ENCODE peak calls at places on chromosomes 11 and 22, in nine cellular contexts. A, H, B, G, W, F, M, U and C are unnamed samples.

GRCh38 chr11:128936546-128937275 is 6.0 kb downstream of the TP53AIP1 start:
- DNase-seq in A (no peak), H (no peak), B (no peak), G (no peak), W (peak), F (no peak), M (no peak), U (peak), C (no peak)

GRCh38 chr11:2998073-2998850 is 6.1 kb upstream of the NAP1L4 start:
- DNase-seq in A (no peak), H (peak), B (no peak), G (no peak), W (no peak), F (no peak), M (no peak), U (no peak), C (peak)

GRCh38 chr11:44574620-44575287 is 9.3 kb downstream of the CD82 start:
- DNase-seq in A (no peak), H (no peak), B (peak), G (peak), W (no peak), F (no peak), M (peak), U (peak), C (peak)

GRCh38 chr11:30128269-30128932 is 102.4 kb upstream of the FSHB start:
- DNase-seq in A (no peak), H (no peak), B (peak), G (no peak), W (peak), F (peak), M (peak), U (peak), C (peak)

GRCh38 chr22:49528420-49528720 is 299.3 kb downstream of the BRD1 start:
- DNase-seq in A (no peak), H (no peak), B (no peak), G (no peak), W (no peak), F (no peak), M (no peak), U (no peak), C (no peak)

GRCh38 chr22:42799462-42800405 is 57.3 kb downstream of the ARFGAP3 start:
- DNase-seq in A (no peak), H (no peak), B (no peak), G (no peak), W (no peak), F (no peak), M (no peak), U (no peak), C (no peak)

GRCh38 chr11:113885897-113886296 is 10.5 kb upstream of the USP28 start:
- DNase-seq in A (no peak), H (no peak), B (no peak), G (no peak), W (no peak), F (no peak), M (no peak), U (no peak), C (no peak)

GRCh38 chr11:119181677-119182412 is 3.4 kb upstream of the NHERF4 start:
- DNase-seq in A (no peak), H (no peak), B (no peak), G (no peak), W (no peak), F (no peak), M (no peak), U (no peak), C (no peak)

GRCh38 chr11:2312232-2313042 is 10.6 kb downstream of the TSPAN32 start:
- DNase-seq in A (no peak), H (peak), B (no peak), G (no peak), W (no peak), F (peak), M (no peak), U (peak), C (no peak)

GRCh38 chr11:119251114-119251513 is 45.0 kb downstream of the CBL start:
- DNase-seq in A (no peak), H (no peak), B (no peak), G (no peak), W (no peak), F (no peak), M (no peak), U (no peak), C (no peak)

GRCh38 chr11:15327786-15328231 is 213.1 kb downstream of the INSC start:
- DNase-seq in A (peak), H (peak), B (peak), G (peak), W (peak), F (peak), M (peak), U (peak), C (peak)

GRCh38 chr22:44304354-44304753 is 8.4 kb downstream of the SHISAL1 start:
- DNase-seq in A (no peak), H (no peak), B (no peak), G (no peak), W (no peak), F (no peak), M (no peak), U (peak), C (no peak)

GRCh38 chr11:75376175-75376574 is 23.1 kb upstream of the RPS3 start:
- DNase-seq in A (no peak), H (no peak), B (no peak), G (no peak), W (no peak), F (no peak), M (no peak), U (no peak), C (no peak)

GRCh38 chr11:118430956-118431355 is 5.3 kb upstream of the KMT2A start:
- DNase-seq in A (no peak), H (no peak), B (no peak), G (no peak), W (no peak), F (no peak), M (no peak), U (no peak), C (no peak)

GRCh38 chr11:64348611-64349387 is 8.8 kb downstream of the CCDC88B start:
- DNase-seq in A (no peak), H (no peak), B (no peak), G (no peak), W (peak), F (no peak), M (no peak), U (no peak), C (no peak)

GRCh38 chr11:78698612-78699011 is 123.9 kb upstream of the NARS2 start:
- DNase-seq in A (no peak), H (no peak), B (no peak), G (no peak), W (no peak), F (peak), M (no peak), U (peak), C (no peak)

GRCh38 chr22:46443850-46444389 is 93.5 kb downstream of the CELSR1 start:
- DNase-seq in A (no peak), H (no peak), B (no peak), G (peak), W (peak), F (no peak), M (no peak), U (no peak), C (peak)

GRCh38 chr22:24063986-24064385 is 52.9 kb downstream of the CABIN1 start:
- DNase-seq in A (no peak), H (no peak), B (no peak), G (no peak), W (no peak), F (no peak), M (no peak), U (no peak), C (no peak)

GRCh38 chr11:68817554-68817953 is 24.2 kb downstream of the CPT1A start:
- DNase-seq in A (no peak), H (no peak), B (no peak), G (no peak), W (no peak), F (no peak), M (no peak), U (no peak), C (no peak)

GRCh38 chr11:45213316-45213665 is 66.9 kb downstream of the PRDM11 start:
- DNase-seq in A (no peak), H (no peak), B (no peak), G (no peak), W (no peak), F (no peak), M (no peak), U (no peak), C (no peak)

GRCh38 chr22:23822101-23822671 is 16.6 kb downstream of the DERL3 start:
- DNase-seq in A (no peak), H (no peak), B (no peak), G (no peak), W (no peak), F (no peak), M (no peak), U (no peak), C (no peak)

GRCh38 chr11:63277345-63277943 is 34.0 kb upstream of the SLC22A25 start:
- DNase-seq in A (no peak), H (no peak), B (peak), G (no peak), W (no peak), F (no peak), M (peak), U (no peak), C (no peak)
- TF ChIP-seq CTCF in A (no peak), H (peak), B (peak), G (no peak), W (no peak), F (no peak), M (no peak), U (no peak), C (peak)

DNA sequence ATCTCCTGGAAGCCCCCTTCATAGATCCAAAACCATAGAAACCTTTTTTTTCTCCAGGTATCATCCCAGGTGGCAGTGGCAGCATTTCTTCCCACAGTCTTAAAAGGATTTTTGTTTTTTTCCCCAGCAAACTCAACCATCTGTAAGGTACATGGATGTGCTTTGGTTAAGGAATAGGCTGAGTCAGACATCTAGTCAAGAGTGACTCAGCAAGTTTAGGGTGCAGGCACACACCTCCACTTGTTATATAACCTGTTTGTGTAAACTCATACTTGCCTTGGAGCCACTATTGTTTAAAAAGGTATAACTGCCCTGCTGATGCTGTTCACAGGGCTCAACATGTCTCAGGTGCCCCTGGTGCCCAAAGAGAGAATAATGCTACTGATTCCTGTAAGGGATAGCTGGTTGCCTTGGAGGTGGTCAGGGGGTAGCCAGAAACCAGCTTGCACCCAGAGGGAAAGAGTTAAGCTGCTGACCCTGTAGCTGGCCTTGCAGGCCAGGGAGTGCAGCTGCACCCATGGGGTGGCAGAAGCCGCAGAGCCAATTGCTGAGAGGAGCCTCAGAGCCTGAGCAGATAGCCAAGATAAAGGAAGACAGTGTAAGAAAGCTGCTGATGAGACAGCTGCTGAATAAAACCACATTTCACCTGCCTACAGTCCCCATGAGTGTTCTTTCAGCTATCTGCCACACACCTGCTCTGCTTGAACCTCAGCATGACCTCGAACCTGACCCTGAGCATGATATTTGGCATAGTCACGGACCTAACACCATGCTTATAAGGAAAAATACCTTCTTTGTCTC is 1726.1 kb upstream of the RAG2 start:
- DNase-seq in A (no peak), H (no peak), B (no peak), G (no peak), W (no peak), F (no peak), M (no peak), U (no peak), C (no peak)
- TF ChIP-seq CTCF in A (no peak), H (no peak), B (no peak), G (no peak), W (no peak), F (no peak), M (no peak), U (no peak), C (no peak)

DNA sequence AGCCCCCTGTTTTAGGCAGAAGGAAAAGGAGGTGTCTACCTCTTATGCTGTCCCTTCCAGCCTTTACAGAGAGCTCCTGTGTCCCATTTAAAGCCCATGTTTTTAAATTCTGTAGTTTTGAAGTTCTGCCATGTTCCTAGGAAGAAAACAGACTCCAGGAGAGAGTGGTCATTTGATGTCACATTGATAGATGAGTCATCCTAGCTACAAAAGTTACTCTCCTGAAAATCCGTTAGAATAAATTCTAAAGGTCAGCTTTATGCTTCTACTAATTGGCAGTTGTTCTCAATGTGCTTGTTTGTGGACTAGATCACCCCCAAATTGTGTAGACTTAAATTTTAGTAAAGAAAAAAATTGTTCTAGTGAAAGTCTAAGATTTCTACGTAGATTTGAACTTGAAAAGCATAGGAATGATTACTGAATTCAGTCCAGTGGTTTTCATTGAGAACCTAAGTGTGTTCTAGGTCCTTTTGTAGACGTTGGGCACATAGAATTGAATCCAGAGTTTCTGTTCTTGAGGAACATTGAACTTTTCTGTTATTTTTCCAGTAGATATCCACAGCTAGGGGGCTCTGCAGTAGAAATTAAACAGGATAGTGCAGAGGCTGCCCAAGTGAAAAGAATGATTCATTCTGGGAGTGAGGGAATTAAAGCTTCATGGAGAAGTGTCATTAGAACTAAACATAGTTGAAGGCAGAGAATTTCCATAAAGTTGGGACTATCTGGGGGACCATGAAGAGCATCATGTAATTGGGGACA is 140.6 kb upstream of the RASSF10 start:
- DNase-seq in A (no peak), H (no peak), B (no peak), G (no peak), W (no peak), F (no peak), M (no peak), U (no peak), C (no peak)
- TF ChIP-seq CTCF in A (no peak), H (no peak), B (no peak), G (no peak), W (no peak), F (peak), M (no peak), U (peak), C (no peak)

DNA sequence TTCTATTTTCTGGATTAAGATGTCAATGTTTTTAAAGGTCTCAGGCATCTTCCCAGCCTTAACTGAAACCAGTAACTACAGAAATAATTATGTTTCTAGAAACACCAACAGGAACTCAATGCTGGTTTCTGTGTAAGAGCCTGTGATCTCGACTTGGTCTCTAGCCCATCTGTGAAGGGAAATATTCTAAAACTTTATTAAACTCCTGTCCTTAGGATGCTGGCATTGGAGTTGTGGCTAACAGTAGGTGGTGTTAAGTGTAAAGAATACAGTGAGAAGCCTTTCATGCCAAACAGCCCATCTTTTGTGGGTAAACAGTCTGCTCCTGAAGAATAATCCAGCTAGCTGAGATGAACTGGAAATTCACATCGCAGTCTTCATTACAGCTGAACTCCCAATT is 133.2 kb downstream of the ADAMTS15 start:
- DNase-seq in A (no peak), H (no peak), B (peak), G (no peak), W (no peak), F (no peak), M (no peak), U (peak), C (no peak)
- TF ChIP-seq CTCF in A (no peak), H (no peak), B (no peak), G (no peak), W (no peak), F (no peak), M (no peak), U (no peak), C (no peak)

GRCh38 chr22:29208502-29208862 is 2.8 kb downstream of the EMID1 start:
- DNase-seq in A (no peak), H (no peak), B (no peak), G (no peak), W (no peak), F (no peak), M (no peak), U (no peak), C (no peak)
- TF ChIP-seq CTCF in A (peak), H (no peak), B (peak), G (no peak), W (no peak), F (no peak), M (no peak), U (peak), C (no peak)